ENCODE peak calls at places on chromosome 18, in ten cellular contexts. U, N, K, D, F, I, H, L, Z and J are unnamed samples.

GRCh38 chr18:33579147-33579867 is 1.3 kb downstream of the ASXL3 start:
- DNase-seq in U (no peak), N (no peak), K (no peak), D (no peak), F (no peak), I (no peak), H (no peak), L (no peak), Z (no peak), J (no peak)

GRCh38 chr18:63320690-63321265 is 1.2 kb upstream of the BCL2 start:
- DNase-seq in U (peak), N (peak), K (no peak), D (no peak), F (peak), I (no peak), H (no peak), L (peak), Z (no peak), J (no peak)

GRCh38 chr18:28112056-28112470 is 64.9 kb downstream of the CDH2 start:
- DNase-seq in U (no peak), N (no peak), K (no peak), D (no peak), F (no peak), I (no peak), H (no peak), L (no peak), Z (no peak), J (peak)

GRCh38 chr18:9901377-9901776 is 12.4 kb upstream of the VAPA start:
- DNase-seq in U (no peak), N (no peak), K (no peak), D (no peak), F (no peak), I (no peak), H (no peak), L (no peak), Z (no peak), J (no peak)

GRCh38 chr18:42182728-42183700 is 228.0 kb downstream of the PIK3C3 start:
- DNase-seq in U (no peak), N (no peak), K (no peak), D (no peak), F (no peak), I (no peak), H (no peak), L (no peak), Z (no peak), J (no peak)

GRCh38 chr18:26547302-26548143 is 830 bp downstream of the KCTD1 start:
- DNase-seq in U (peak), N (peak), K (peak), D (peak), F (peak), I (no peak), H (peak), L (peak), Z (peak), J (peak)

GRCh38 chr18:36772339-36772738 is 56.5 kb downstream of the TPGS2 start:
- DNase-seq in U (no peak), N (no peak), K (no peak), D (no peak), F (no peak), I (no peak), H (no peak), L (no peak), Z (no peak), J (no peak)

GRCh38 chr18:75211721-75212625 is 1.4 kb downstream of the TSHZ1 start:
- DNase-seq in U (peak), N (peak), K (no peak), D (peak), F (peak), I (no peak), H (no peak), L (peak), Z (no peak), J (no peak)

GRCh38 chr18:48488388-48488850 is 50.4 kb upstream of the CTIF start:
- DNase-seq in U (peak), N (peak), K (no peak), D (no peak), F (peak), I (peak), H (no peak), L (peak), Z (peak), J (peak)

GRCh38 chr18:45775726-45776125 is 49.7 kb upstream of the SIGLEC15 start:
- DNase-seq in U (no peak), N (no peak), K (no peak), D (no peak), F (no peak), I (no peak), H (no peak), L (no peak), Z (no peak), J (no peak)
- H3K27ac ChIP-seq in U (peak), N (no peak), K (no peak), D (peak), F (peak), I (peak), H (peak), L (peak), Z (peak), J (peak)

DNA sequence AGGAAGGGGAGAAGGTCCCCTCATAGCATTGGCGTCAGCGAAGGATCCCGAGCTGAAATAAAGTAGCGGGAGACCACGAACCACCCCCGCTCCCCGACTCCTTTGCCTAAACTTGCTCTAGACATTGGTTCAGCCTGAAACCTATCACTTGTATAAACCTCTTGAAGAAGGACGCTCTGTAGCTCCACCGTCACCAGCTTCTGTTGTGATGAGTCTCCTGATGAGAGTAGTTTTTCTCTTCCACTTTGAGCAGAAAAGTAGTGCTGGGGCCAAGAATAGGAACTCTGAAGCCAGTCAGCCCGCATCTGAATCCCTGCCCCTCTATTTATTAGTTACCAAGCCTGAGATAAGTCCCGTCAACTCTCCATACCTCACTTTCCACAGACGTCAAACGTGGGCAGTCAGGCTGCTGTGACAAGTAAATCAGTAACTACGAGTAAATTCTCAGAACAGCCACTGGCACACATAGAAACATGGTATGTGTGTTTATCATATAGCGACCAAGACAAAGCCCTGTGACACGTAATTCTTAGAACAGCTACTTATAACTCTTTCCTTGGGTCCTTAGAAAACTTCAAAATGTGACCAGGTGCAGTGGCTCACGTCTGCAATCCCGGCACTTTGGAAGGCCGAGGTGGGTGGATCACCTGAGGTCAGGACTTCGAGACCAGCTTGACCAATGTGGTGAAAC is 61.7 kb downstream of the CD226 start:
- DNase-seq in U (no peak), N (no peak), K (no peak), D (no peak), F (no peak), I (no peak), H (no peak), L (no peak), Z (no peak), J (no peak)
- H3K27ac ChIP-seq in U (no peak), N (no peak), K (no peak), D (no peak), F (no peak), I (no peak), H (no peak), L (no peak), Z (no peak), J (no peak)

GRCh38 chr18:24659837-24660720 is 199.6 kb downstream of the HRH4 start:
- DNase-seq in U (peak), N (peak), K (peak), D (peak), F (peak), I (no peak), H (no peak), L (peak), Z (no peak), J (no peak)
- H3K27ac ChIP-seq in U (peak), N (no peak), K (peak), D (peak), F (peak), I (no peak), H (no peak), L (peak), Z (no peak), J (no peak)

GRCh38 chr18:3294435-3295080 is 32.6 kb downstream of the MYL12B start:
- DNase-seq in U (no peak), N (peak), K (no peak), D (no peak), F (no peak), I (no peak), H (no peak), L (no peak), Z (no peak), J (peak)

GRCh38 chr18:3293196-3293951 is 31.4 kb downstream of the MYL12B start:
- DNase-seq in U (no peak), N (no peak), K (no peak), D (no peak), F (no peak), I (no peak), H (no peak), L (no peak), Z (no peak), J (no peak)

DNA sequence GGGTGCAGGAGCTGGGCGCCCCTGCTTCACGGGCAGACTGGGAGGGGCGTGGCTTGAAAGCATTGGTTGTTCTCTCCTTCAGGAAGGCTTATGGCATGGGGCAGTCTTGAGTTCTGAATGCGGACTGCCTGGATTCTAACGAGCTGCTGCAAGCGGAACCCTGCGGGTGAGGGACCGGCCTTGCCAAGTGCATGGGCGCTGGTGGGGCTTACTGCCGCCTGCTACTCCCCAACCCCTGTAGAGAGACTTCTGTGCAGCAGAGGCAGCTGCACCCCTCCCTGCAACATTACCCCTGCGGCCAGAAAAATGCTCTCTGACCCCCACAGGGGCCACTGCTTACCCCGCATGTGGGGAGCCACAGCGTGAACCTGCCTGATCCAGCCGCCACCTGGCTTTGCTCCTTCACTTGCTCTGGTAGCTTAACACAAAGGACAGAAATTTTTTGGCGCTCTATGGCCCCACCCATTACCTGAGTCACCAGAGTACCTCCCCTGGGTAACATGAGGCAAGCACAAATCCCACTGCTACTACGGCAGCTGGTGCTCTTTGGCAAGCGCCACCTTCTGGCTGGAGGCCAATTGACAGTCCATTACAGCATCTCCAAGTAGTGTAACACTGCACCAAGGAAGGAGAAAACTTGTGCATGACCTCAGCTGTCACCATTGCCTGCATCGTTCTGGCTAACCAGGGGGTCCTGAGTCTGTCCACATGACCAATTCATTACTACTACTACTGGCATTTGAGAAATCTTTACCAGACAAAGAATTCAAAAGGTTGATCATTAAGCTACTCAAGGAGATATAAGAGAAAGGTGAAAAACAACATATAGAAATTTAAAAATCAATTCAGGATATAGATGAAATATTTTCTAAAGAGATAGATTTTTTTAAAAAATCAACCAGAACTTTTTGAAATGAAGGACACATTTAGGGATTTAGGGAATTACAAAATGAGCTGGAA is 35.4 kb downstream of the MYL12B start:
- DNase-seq in U (peak), N (peak), K (peak), D (peak), F (peak), I (peak), H (peak), L (peak), Z (peak), J (peak)
- H3K27ac ChIP-seq in U (peak), N (peak), K (peak), D (peak), F (peak), I (peak), H (no peak), L (no peak), Z (no peak), J (peak)

GRCh38 chr18:49491534-49491856 is 4.5 kb upstream of the C18orf32 start:
- DNase-seq in U (no peak), N (no peak), K (no peak), D (no peak), F (no peak), I (no peak), H (no peak), L (no peak), Z (no peak), J (no peak)
- H3K27ac ChIP-seq in U (peak), N (peak), K (peak), D (peak), F (peak), I (peak), H (peak), L (peak), Z (peak), J (peak)

DNA sequence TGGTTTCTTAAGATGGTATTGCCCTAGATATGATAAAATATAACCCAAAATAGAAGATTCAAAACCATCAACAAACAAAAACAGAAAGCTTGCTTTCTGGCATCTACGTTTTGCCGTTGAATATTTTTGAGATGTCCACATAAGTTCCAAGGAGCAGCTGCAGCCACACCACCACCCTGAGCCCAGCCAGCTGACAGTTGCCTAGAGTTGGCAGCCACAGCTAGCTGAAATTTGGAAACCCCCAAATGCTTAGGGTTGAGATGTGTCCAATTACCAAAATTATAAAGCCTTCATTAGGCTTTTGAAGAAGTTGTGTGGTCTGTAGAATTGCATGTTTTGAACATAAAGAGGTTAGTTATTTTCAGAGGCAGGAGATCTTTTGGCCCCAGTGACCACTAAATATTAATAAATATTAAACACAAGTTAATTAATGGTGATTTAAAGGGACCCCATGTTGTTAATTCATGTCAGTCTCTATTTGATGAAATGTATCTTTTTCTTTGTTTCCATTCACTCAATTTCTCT is 118.1 kb upstream of the DTNA start:
- DNase-seq in U (no peak), N (no peak), K (no peak), D (no peak), F (no peak), I (no peak), H (no peak), L (no peak), Z (no peak), J (no peak)
- H3K27ac ChIP-seq in U (peak), N (no peak), K (no peak), D (no peak), F (peak), I (no peak), H (peak), L (peak), Z (no peak), J (no peak)

DNA sequence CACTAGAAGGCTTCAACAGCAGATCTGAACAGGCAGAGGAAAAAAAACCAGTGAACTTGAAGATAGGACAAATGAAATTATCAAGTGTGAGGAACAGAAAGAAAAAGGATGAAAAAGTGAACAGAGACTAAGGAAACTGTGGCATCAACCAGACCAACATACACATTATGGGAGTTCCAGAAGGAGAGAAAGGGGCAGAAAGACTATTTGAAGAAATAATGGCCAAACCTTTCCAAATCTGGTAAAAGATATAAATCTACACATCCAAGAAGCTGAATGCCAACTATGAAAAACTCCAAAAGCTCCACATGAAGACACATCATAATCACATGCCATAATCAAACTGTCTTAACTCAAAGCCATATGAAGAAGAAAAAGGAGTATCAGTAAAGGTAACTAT is 79.8 kb downstream of the ROCK1 start:
- DNase-seq in U (no peak), N (no peak), K (no peak), D (no peak), F (no peak), I (no peak), H (no peak), L (no peak), Z (no peak), J (no peak)
- H3K27ac ChIP-seq in U (no peak), N (no peak), K (no peak), D (no peak), F (no peak), I (no peak), H (no peak), L (no peak), Z (no peak), J (no peak)

GRCh38 chr18:7105943-7106342 is 11.7 kb downstream of the LAMA1 start:
- DNase-seq in U (no peak), N (no peak), K (no peak), D (no peak), F (no peak), I (no peak), H (no peak), L (no peak), Z (no peak), J (peak)

GRCh38 chr18:7104649-7105048 is 12.9 kb downstream of the LAMA1 start:
- DNase-seq in U (no peak), N (no peak), K (no peak), D (no peak), F (no peak), I (no peak), H (no peak), L (no peak), Z (no peak), J (no peak)

GRCh38 chr18:7102131-7102530 is 15.5 kb downstream of the LAMA1 start:
- DNase-seq in U (no peak), N (no peak), K (no peak), D (no peak), F (no peak), I (no peak), H (no peak), L (no peak), Z (no peak), J (no peak)

GRCh38 chr18:7111134-7111533 is 6.5 kb downstream of the LAMA1 start:
- DNase-seq in U (no peak), N (no peak), K (no peak), D (no peak), F (no peak), I (no peak), H (no peak), L (no peak), Z (no peak), J (no peak)

DNA sequence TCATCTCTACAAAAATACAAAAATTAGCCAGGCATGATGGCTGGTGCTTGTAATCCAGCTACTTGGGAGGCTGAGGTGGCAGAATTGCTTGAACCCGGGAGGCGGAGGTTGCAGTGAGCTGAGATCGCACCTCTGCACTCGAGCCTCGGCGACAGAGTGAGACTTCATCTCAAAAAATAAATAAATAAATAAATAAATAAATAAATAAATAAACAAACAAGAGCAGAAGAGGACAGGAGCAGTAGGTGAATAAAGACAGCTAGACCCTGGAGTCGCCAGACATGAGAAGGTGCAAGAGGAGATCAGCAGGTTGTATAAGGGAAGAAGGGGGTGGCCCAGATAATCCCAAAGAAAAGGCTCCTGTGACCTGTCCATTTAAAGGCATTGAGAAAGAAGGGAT is 12.3 kb downstream of the LAMA1 start:
- DNase-seq in U (no peak), N (no peak), K (no peak), D (no peak), F (no peak), I (no peak), H (no peak), L (no peak), Z (no peak), J (no peak)
- H3K27ac ChIP-seq in U (no peak), N (no peak), K (no peak), D (no peak), F (no peak), I (no peak), H (no peak), L (no peak), Z (no peak), J (no peak)